ENCODE peak calls at places on chromosomes 16 and 17, in eight cellular contexts. One of them, this sample, is unnamed.
A peak's percentile ranks its signal among the peaks of the same experiment; 100 is the strongest.

GRCh38 chr17:17837966-17838962 is 1.5 kb upstream of the SREBF1 start:
- DNase-seq in tibial nerve: peak; percentile 59
- DNase-seq in body of pancreas: peak; percentile 87
- DNase-seq in astrocyte: no peak
- DNase-seq in mammary epithelial cell: peak; percentile 76
- DNase-seq in heart right ventricle: peak; percentile 89
- DNase-seq in GM23248: peak; percentile 73
- DNase-seq in adrenal gland: peak; percentile 77
- DNase-seq in this sample: no peak

GRCh38 chr17:64209356-64209941 is 53.6 kb downstream of the TEX2 start:
- DNase-seq in tibial nerve: no peak
- DNase-seq in body of pancreas: no peak
- DNase-seq in astrocyte: no peak
- DNase-seq in mammary epithelial cell: no peak
- DNase-seq in heart right ventricle: no peak
- DNase-seq in GM23248: no peak
- DNase-seq in adrenal gland: no peak
- DNase-seq in this sample: no peak

GRCh38 chr16:15492091-15492740 is 57.8 kb downstream of the BMERB1 start:
- DNase-seq in tibial nerve: no peak
- DNase-seq in body of pancreas: no peak
- DNase-seq in astrocyte: no peak
- DNase-seq in mammary epithelial cell: no peak
- DNase-seq in heart right ventricle: no peak
- DNase-seq in GM23248: no peak
- DNase-seq in adrenal gland: no peak
- DNase-seq in this sample: no peak

GRCh38 chr17:13597723-13598347 is 3.9 kb downstream of the HS3ST3A1 start:
- DNase-seq in tibial nerve: no peak
- DNase-seq in body of pancreas: peak; percentile 41
- DNase-seq in astrocyte: peak; percentile 61
- DNase-seq in mammary epithelial cell: peak; percentile 31
- DNase-seq in heart right ventricle: peak; percentile 18
- DNase-seq in GM23248: peak; percentile 73
- DNase-seq in adrenal gland: peak; percentile 17
- DNase-seq in this sample: no peak

GRCh38 chr16:24015923-24016322 is 180.1 kb downstream of the PRKCB start:
- DNase-seq in tibial nerve: no peak
- DNase-seq in body of pancreas: no peak
- DNase-seq in astrocyte: no peak
- DNase-seq in mammary epithelial cell: no peak
- DNase-seq in heart right ventricle: no peak
- DNase-seq in GM23248: no peak
- DNase-seq in adrenal gland: no peak
- DNase-seq in this sample: no peak

GRCh38 chr17:37642706-37643105 is 540 bp downstream of the DDX52 start:
- DNase-seq in tibial nerve: no peak
- DNase-seq in body of pancreas: no peak
- DNase-seq in astrocyte: peak; percentile 35
- DNase-seq in mammary epithelial cell: peak; percentile 50
- DNase-seq in heart right ventricle: no peak
- DNase-seq in GM23248: peak; percentile 72
- DNase-seq in adrenal gland: no peak
- DNase-seq in this sample: peak; percentile 7

GRCh38 chr17:50547736-50548083 is 736 bp downstream of the SPATA20 start:
- DNase-seq in tibial nerve: no peak
- DNase-seq in body of pancreas: no peak
- DNase-seq in astrocyte: no peak
- DNase-seq in mammary epithelial cell: no peak
- DNase-seq in heart right ventricle: no peak
- DNase-seq in GM23248: peak; percentile 43
- DNase-seq in adrenal gland: no peak
- DNase-seq in this sample: no peak

GRCh38 chr17:17084317-17084835 is 42.1 kb downstream of the MPRIP start:
- DNase-seq in tibial nerve: no peak
- DNase-seq in body of pancreas: no peak
- DNase-seq in astrocyte: no peak
- DNase-seq in mammary epithelial cell: no peak
- DNase-seq in heart right ventricle: no peak
- DNase-seq in GM23248: no peak
- DNase-seq in adrenal gland: no peak
- DNase-seq in this sample: no peak

GRCh38 chr17:29567362-29568330 is 809 bp upstream of the ABHD15 start:
- DNase-seq in tibial nerve: peak; percentile 59
- DNase-seq in body of pancreas: peak; percentile 71
- DNase-seq in astrocyte: no peak
- DNase-seq in mammary epithelial cell: peak; percentile 59
- DNase-seq in heart right ventricle: peak; percentile 62
- DNase-seq in GM23248: peak; percentile 73
- DNase-seq in adrenal gland: peak; percentile 71
- DNase-seq in this sample: peak; percentile 76

GRCh38 chr16:56689171-56689570 is 6.9 kb downstream of the MT1X start:
- DNase-seq in tibial nerve: no peak
- DNase-seq in body of pancreas: peak; percentile 74
- DNase-seq in astrocyte: no peak
- DNase-seq in mammary epithelial cell: peak; percentile 32
- DNase-seq in heart right ventricle: no peak
- DNase-seq in GM23248: peak; percentile 19
- DNase-seq in adrenal gland: no peak
- DNase-seq in this sample: no peak

GRCh38 chr17:82320956-82321927 is 3.8 kb upstream of the CD7 start:
- DNase-seq in tibial nerve: no peak
- DNase-seq in body of pancreas: no peak
- DNase-seq in astrocyte: no peak
- DNase-seq in mammary epithelial cell: no peak
- DNase-seq in heart right ventricle: no peak
- DNase-seq in GM23248: peak; percentile 36
- DNase-seq in adrenal gland: no peak
- DNase-seq in this sample: peak; percentile 83

GRCh38 chr17:74455025-74455585 is 11.3 kb upstream of the CD300A start:
- DNase-seq in tibial nerve: no peak
- DNase-seq in body of pancreas: no peak
- DNase-seq in astrocyte: no peak
- DNase-seq in mammary epithelial cell: no peak
- DNase-seq in heart right ventricle: peak; percentile 54
- DNase-seq in GM23248: no peak
- DNase-seq in adrenal gland: no peak
- DNase-seq in this sample: no peak

GRCh38 chr17:74892974-74893911 is at the start of gene FADS6:
- DNase-seq in tibial nerve: no peak
- DNase-seq in body of pancreas: no peak
- DNase-seq in astrocyte: no peak
- DNase-seq in mammary epithelial cell: no peak
- DNase-seq in heart right ventricle: no peak
- DNase-seq in GM23248: peak; percentile 4
- DNase-seq in adrenal gland: no peak
- DNase-seq in this sample: no peak

DNA sequence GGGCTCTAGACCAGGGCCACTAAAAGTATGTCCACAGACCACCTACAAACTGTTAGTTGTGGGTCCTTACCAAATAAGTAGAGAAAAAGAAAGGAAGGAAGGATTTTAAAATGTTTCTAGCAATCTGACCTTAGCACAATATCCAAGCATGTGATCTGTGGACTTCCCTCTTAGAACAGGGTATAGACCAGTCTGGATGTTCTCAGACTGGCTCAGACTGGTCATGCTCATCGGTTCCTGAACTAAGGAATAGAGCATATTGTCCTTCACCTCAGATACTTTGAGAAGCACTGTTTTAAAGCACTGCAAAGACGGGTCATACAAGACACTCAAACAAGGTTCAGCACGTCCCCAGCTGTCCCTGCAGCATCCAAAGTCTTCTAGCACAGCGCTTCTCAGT is 25.8 kb downstream of the CUEDC1 start:
- DNase-seq in tibial nerve: no peak
- DNase-seq in body of pancreas: no peak
- DNase-seq in astrocyte: no peak
- DNase-seq in mammary epithelial cell: no peak
- DNase-seq in heart right ventricle: no peak
- DNase-seq in GM23248: no peak
- DNase-seq in adrenal gland: no peak
- DNase-seq in this sample: no peak
- H3K4me1 ChIP-seq in tibial nerve: peaks cover 24% of the 10 kb centered on the region
- H3K4me1 ChIP-seq in body of pancreas: peaks cover 33% of the 10 kb centered on the region
- H3K4me1 ChIP-seq in astrocyte: peaks cover 24% of the 10 kb centered on the region
- H3K4me1 ChIP-seq in mammary epithelial cell: peaks cover 7% of the 10 kb centered on the region
- H3K4me1 ChIP-seq in heart right ventricle: peaks cover 53% of the 10 kb centered on the region
- H3K4me1 ChIP-seq in GM23248: peaks cover 12% of the 10 kb centered on the region
- H3K4me1 ChIP-seq in adrenal gland: peaks cover 8% of the 10 kb centered on the region
- H3K4me1 ChIP-seq in this sample: no peaks in the 10 kb centered on the region

DNA sequence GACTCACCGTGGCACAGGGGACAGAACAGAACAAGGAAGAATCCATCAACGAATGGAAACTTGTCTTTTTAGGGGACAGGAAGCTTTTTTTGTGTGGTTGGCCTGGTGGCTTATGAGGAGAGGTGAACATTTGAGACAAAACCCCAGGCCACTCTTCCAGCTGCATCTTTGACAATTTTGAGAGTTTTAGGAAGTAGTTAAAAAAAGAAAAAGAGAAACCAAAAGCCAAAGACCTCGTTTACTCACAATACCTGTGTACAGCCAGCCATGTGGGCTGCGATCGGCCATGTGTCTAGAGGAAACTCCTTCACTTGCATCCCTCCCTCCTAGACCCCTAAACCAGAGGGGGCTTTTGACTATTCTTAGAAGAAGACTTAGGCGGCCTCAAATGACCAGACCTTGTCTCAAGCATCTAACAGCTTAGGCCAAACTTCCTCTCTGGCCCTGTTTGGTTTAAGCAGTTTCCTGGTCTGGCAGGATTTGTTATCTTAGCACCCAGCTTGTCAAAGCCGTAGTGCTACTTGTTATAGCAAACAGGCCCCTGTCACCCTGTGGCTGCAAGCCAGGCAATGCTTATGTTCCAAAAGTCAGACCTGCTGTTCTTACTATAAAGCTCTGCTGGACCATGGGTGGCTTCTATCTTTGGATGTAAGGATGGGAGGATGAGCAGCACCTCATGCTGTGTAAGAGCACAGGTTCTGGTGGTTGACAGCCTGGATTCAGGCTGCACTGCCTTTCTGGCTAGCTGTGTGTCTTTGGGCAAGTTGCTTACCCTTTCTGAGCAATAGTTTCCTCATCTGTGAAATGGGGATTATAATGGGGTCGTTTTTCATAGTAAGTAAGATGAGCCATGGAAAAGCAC is 17.7 kb downstream of the KSR1 start:
- DNase-seq in tibial nerve: no peak
- DNase-seq in body of pancreas: peak; percentile 87
- DNase-seq in astrocyte: no peak
- DNase-seq in mammary epithelial cell: no peak
- DNase-seq in heart right ventricle: peak; percentile 76
- DNase-seq in GM23248: no peak
- DNase-seq in adrenal gland: peak; percentile 75
- DNase-seq in this sample: peak; percentile 63
- H3K4me1 ChIP-seq in tibial nerve: peaks cover 31% of the 10 kb centered on the region
- H3K4me1 ChIP-seq in body of pancreas: peaks cover 52% of the 10 kb centered on the region
- H3K4me1 ChIP-seq in astrocyte: peaks cover 24% of the 10 kb centered on the region
- H3K4me1 ChIP-seq in mammary epithelial cell: peaks cover 22% of the 10 kb centered on the region
- H3K4me1 ChIP-seq in heart right ventricle: peaks cover 71% of the 10 kb centered on the region
- H3K4me1 ChIP-seq in GM23248: peaks cover 8% of the 10 kb centered on the region
- H3K4me1 ChIP-seq in adrenal gland: peaks cover 17% of the 10 kb centered on the region
- H3K4me1 ChIP-seq in this sample: peaks cover 68% of the 10 kb centered on the region

GRCh38 chr17:52895272-52895671 is 736.8 kb upstream of the CA10 start:
- DNase-seq in tibial nerve: no peak
- DNase-seq in body of pancreas: no peak
- DNase-seq in astrocyte: no peak
- DNase-seq in mammary epithelial cell: no peak
- DNase-seq in heart right ventricle: no peak
- DNase-seq in GM23248: no peak
- DNase-seq in adrenal gland: no peak
- DNase-seq in this sample: no peak
- H3K4me1 ChIP-seq in tibial nerve: no peaks in the 10 kb centered on the region
- H3K4me1 ChIP-seq in body of pancreas: no peaks in the 10 kb centered on the region
- H3K4me1 ChIP-seq in astrocyte: no peaks in the 10 kb centered on the region
- H3K4me1 ChIP-seq in mammary epithelial cell: no peaks in the 10 kb centered on the region
- H3K4me1 ChIP-seq in heart right ventricle: no peaks in the 10 kb centered on the region
- H3K4me1 ChIP-seq in GM23248: no peaks in the 10 kb centered on the region
- H3K4me1 ChIP-seq in adrenal gland: no peaks in the 10 kb centered on the region
- H3K4me1 ChIP-seq in this sample: no peaks in the 10 kb centered on the region

GRCh38 chr17:40556884-40557414 is 8.3 kb downstream of the CCR7 start:
- DNase-seq in tibial nerve: no peak
- DNase-seq in body of pancreas: no peak
- DNase-seq in astrocyte: no peak
- DNase-seq in mammary epithelial cell: no peak
- DNase-seq in heart right ventricle: peak; percentile 77
- DNase-seq in GM23248: no peak
- DNase-seq in adrenal gland: no peak
- DNase-seq in this sample: no peak

GRCh38 chr17:40554646-40555295 is 10.5 kb downstream of the CCR7 start:
- DNase-seq in tibial nerve: no peak
- DNase-seq in body of pancreas: no peak
- DNase-seq in astrocyte: no peak
- DNase-seq in mammary epithelial cell: no peak
- DNase-seq in heart right ventricle: no peak
- DNase-seq in GM23248: no peak
- DNase-seq in adrenal gland: peak; percentile 8
- DNase-seq in this sample: peak; percentile 9

GRCh38 chr17:40553694-40554534 is 11.4 kb downstream of the CCR7 start:
- DNase-seq in tibial nerve: peak; percentile 66
- DNase-seq in body of pancreas: peak; percentile 54
- DNase-seq in astrocyte: peak; percentile 48
- DNase-seq in mammary epithelial cell: no peak
- DNase-seq in heart right ventricle: peak; percentile 72
- DNase-seq in GM23248: peak; percentile 87
- DNase-seq in adrenal gland: peak; percentile 60
- DNase-seq in this sample: no peak

GRCh38 chr17:40556198-40556661 is 9.0 kb downstream of the CCR7 start:
- DNase-seq in tibial nerve: no peak
- DNase-seq in body of pancreas: no peak
- DNase-seq in astrocyte: no peak
- DNase-seq in mammary epithelial cell: no peak
- DNase-seq in heart right ventricle: no peak
- DNase-seq in GM23248: no peak
- DNase-seq in adrenal gland: no peak
- DNase-seq in this sample: no peak

DNA sequence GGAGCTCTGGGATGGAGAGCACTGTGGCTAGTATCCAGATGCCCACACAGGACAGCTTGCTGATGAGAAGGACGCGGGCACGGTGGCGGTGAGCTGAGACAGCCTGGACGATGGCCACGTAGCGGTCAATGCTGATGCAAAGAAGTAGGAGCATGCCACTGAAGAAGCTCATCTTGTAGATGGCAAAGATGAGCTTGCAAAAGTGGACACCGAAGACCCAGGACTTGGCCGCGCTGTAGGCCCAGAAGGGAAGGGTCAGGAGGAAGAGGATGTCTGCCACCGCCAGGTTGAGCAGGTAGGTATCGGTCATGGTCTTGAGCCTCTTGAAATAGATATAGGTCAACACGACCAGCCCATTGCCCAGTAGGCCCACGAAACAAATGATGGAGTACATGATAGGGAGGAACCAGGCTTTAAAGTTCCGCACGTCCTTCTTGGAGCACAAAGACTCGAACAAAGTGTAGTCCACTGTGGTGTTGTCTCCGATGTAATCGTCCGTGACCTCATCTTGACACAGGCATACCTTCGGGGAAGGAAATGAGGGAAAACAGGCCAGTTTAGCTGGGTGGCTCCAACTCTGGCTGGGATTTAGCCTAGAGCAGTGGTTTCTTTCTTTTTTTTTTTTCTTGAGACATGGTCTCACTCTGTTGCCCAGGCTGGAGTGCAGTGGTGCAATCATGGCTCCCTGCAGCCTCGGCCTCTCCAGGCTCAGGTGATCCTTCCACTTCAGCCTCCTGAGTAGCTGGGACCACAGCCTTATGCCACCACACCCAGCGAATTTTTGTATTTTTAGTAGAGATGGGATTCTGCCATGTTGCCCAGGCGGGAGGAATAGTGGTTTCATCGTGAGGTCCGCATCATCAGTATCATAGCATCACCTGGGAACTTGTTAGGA is 9.7 kb downstream of the CCR7 start:
- DNase-seq in tibial nerve: no peak
- DNase-seq in body of pancreas: no peak
- DNase-seq in astrocyte: no peak
- DNase-seq in mammary epithelial cell: no peak
- DNase-seq in heart right ventricle: no peak
- DNase-seq in GM23248: no peak
- DNase-seq in adrenal gland: no peak
- DNase-seq in this sample: no peak
- H3K4me1 ChIP-seq in tibial nerve: peaks cover 56% of the 10 kb centered on the region
- H3K4me1 ChIP-seq in body of pancreas: peaks cover 20% of the 10 kb centered on the region
- H3K4me1 ChIP-seq in astrocyte: peaks cover 49% of the 10 kb centered on the region
- H3K4me1 ChIP-seq in mammary epithelial cell: peaks cover 22% of the 10 kb centered on the region
- H3K4me1 ChIP-seq in heart right ventricle: peaks cover 95% of the 10 kb centered on the region
- H3K4me1 ChIP-seq in GM23248: peaks cover 55% of the 10 kb centered on the region
- H3K4me1 ChIP-seq in adrenal gland: peaks cover 19% of the 10 kb centered on the region
- H3K4me1 ChIP-seq in this sample: peaks cover 99% of the 10 kb centered on the region